ENCODE peak calls at places on chromosomes 3 and 15, in ten cellular contexts. I is neural progenitor cell, S is small intestine, X is cardiac muscle cell, E is mesenchymal stem cell, V is OCI-LY7, W is GM23248, Y is right atrium auricular region, R is WERI-Rb-1, D is brain microvascular endothelial cell. K is an unnamed sample.

GRCh38 chr15:84112025-84112424 is 123.5 kb upstream of the GOLGA6L4 start:
- DNase-seq in R (no peak), S (no peak), D (no peak), Y (no peak), X (no peak), I (no peak), V (no peak), E (peak; percentile 56), W (no peak), K (no peak)

GRCh38 chr15:40680151-40680550 is 14.8 kb upstream of the RAD51 start:
- DNase-seq in E (no peak), I (no peak), X (no peak), R (no peak), V (peak; percentile 21), S (no peak), Y (no peak), D (no peak), W (no peak), K (no peak)

GRCh38 chr15:67433495-67434099 is 87.3 kb upstream of the C15orf61 start:
- DNase-seq in V (peak; percentile 43), X (peak; percentile 37), Y (peak; percentile 65), D (peak; percentile 48), E (peak; percentile 62), W (peak; percentile 73), S (peak; percentile 57), R (peak; percentile 54), I (peak; percentile 65), K (no peak)

GRCh38 chr3:63400259-63400860 is 122.3 kb downstream of the SYNPR start:
- DNase-seq in E (no peak), W (peak; percentile 9), R (no peak), V (no peak), Y (no peak), X (no peak), D (peak; percentile 4), I (no peak), S (no peak), K (no peak)

GRCh38 chr15:90449206-90449735 is 61.2 kb downstream of the IQGAP1 start:
- DNase-seq in X (no peak), Y (no peak), R (no peak), I (no peak), E (no peak), W (peak; percentile 54), D (peak; percentile 40), S (no peak), V (no peak), K (no peak)

GRCh38 chr15:50544368-50544767 is 2.1 kb downstream of the USP50 start:
- DNase-seq in D (no peak), Y (no peak), W (no peak), V (no peak), R (no peak), S (no peak), E (peak; percentile 14), I (no peak), X (no peak), K (no peak)

GRCh38 chr3:158731938-158732855 is at the start of gene RARRES1:
- DNase-seq in S (peak; percentile 60), E (peak; percentile 75), V (no peak), R (peak; percentile 25), I (peak; percentile 81), D (peak; percentile 39), W (peak; percentile 88), X (peak; percentile 77), Y (no peak), K (no peak)

GRCh38 chr3:53890726-53891499 is 746 bp downstream of the SELENOK start:
- DNase-seq in S (peak; percentile 81), Y (no peak), I (peak; percentile 63), X (no peak), E (peak; percentile 65), W (peak; percentile 59), D (peak; percentile 34), R (peak; percentile 34), V (peak; percentile 55), K (peak; percentile 32)

GRCh38 chr3:157160652-157161480 is 919 bp upstream of the CCNL1 start:
- DNase-seq in S (peak; percentile 87), Y (peak; percentile 94), I (peak; percentile 64), W (peak; percentile 98), R (peak; percentile 66), X (peak; percentile 78), D (peak; percentile 89), V (no peak), E (peak; percentile 98), K (peak; percentile 65)

GRCh38 chr15:59247364-59247763 is 40.7 kb downstream of the LDHAL6B start:
- DNase-seq in X (peak; percentile 89), I (peak; percentile 84), R (peak; percentile 64), V (peak; percentile 88), W (peak; percentile 76), Y (no peak), D (peak; percentile 59), S (peak; percentile 79), E (peak; percentile 70), K (no peak)

GRCh38 chr3:40088527-40089170 is 220.9 kb upstream of the EIF1B start:
- DNase-seq in D (no peak), W (no peak), V (no peak), E (no peak), Y (no peak), S (no peak), R (no peak), X (no peak), I (no peak), K (no peak)

GRCh38 chr15:78193731-78194567 is 40.4 kb downstream of the ACSBG1 start:
- DNase-seq in Y (no peak), S (no peak), R (no peak), E (no peak), D (no peak), X (no peak), V (no peak), I (no peak), W (no peak), K (no peak)

GRCh38 chr3:169256027-169256426 is 407.5 kb downstream of the MECOM start:
- DNase-seq in Y (no peak), E (no peak), D (no peak), I (no peak), W (no peak), R (no peak), S (no peak), V (no peak), X (no peak), K (no peak)

GRCh38 chr3:186828340-186828739 is 14.2 kb upstream of the ADIPOQ start:
- DNase-seq in E (no peak), R (no peak), W (no peak), X (no peak), Y (no peak), S (no peak), D (no peak), I (no peak), V (no peak), K (no peak)

GRCh38 chr3:196648856-196649255 is 9.4 kb downstream of the NRROS start:
- DNase-seq in R (no peak), D (no peak), I (no peak), X (no peak), E (peak; percentile 14), S (no peak), V (no peak), W (peak; percentile 10), Y (no peak), K (no peak)

GRCh38 chr3:190718691-190719090 is 143.8 kb downstream of the GMNC start:
- DNase-seq in W (peak; percentile 80), R (no peak), Y (no peak), S (no peak), E (peak; percentile 34), D (peak; percentile 36), X (no peak), I (no peak), V (no peak), K (no peak)

GRCh38 chr3:156353535-156353934 is 201.4 kb downstream of the SSR3 start:
- DNase-seq in W (peak; percentile 24), S (no peak), D (no peak), V (no peak), E (no peak), Y (no peak), I (no peak), X (no peak), R (no peak), K (no peak)

GRCh38 chr15:40320931-40321371 is 2.5 kb upstream of the INAFM2 start:
- DNase-seq in I (peak; percentile 78), E (peak; percentile 80), S (peak; percentile 75), V (peak; percentile 79), D (peak; percentile 65), R (peak; percentile 79), X (peak; percentile 77), Y (no peak), W (peak; percentile 81), K (peak; percentile 20)

DNA sequence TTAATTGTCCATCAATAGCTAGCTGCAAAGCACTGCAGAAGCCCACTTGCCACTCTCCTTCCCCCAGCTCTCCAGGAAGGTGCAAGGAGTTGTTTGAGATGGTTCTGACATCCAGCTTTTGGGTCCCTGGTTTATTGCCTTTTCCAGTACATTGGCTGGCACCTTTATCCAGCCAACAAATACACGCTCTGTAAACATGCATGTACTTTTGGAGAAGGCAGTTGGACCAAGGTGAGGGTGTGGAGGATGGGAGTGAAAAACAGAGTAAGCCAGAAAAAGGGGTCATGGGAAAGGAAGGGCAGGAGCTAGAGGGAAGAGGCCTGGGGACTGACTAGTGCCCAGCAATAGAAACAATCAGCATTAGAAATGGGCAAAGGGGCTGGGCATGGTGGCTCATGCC is 102.7 kb downstream of the CGNL1 start:
- DNase-seq in Y (no peak), R (no peak), W (no peak), X (no peak), V (no peak), D (no peak), I (no peak), E (no peak), S (no peak), K (no peak)
- H3K36me3 ChIP-seq in Y (no peaks in the 10 kb centered on the region), R (peaks cover 3% of the 10 kb centered on the region), W (no peaks in the 10 kb centered on the region), X (peaks cover 5% of the 10 kb centered on the region), V (no peaks in the 10 kb centered on the region), D (no peaks in the 10 kb centered on the region), I (no peaks in the 10 kb centered on the region), E (no peaks in the 10 kb centered on the region), S (no peaks in the 10 kb centered on the region), K (no peaks in the 10 kb centered on the region)

DNA sequence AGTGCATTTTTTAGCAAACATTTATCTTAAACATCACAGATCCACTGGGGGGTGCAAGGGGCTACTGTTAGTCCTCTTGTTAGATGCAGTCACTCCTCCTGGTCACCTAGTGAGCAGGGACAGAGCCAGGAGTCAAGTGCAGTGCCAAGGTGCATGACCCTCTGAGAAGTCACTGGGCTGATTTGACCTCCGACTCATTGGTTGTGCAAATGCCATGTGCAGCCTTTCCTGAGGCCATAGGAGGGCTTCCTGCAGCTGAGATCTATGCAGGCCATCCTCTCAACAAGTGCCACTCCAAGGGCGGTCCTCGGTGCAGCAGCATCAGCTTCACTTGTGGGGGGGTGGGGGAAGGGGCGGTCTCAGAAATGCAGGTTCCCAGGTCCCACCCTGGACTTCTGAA is 60.2 kb downstream of the GPD1L start:
- DNase-seq in Y (no peak), V (no peak), E (no peak), D (no peak), R (no peak), W (no peak), I (no peak), X (no peak), S (no peak), K (no peak)
- H3K36me3 ChIP-seq in Y (peaks cover 61% of the 10 kb centered on the region), V (peaks cover 77% of the 10 kb centered on the region), E (peaks cover 15% of the 10 kb centered on the region), D (no peaks in the 10 kb centered on the region), R (no peaks in the 10 kb centered on the region), W (no peaks in the 10 kb centered on the region), I (peaks cover 6% of the 10 kb centered on the region), X (no peaks in the 10 kb centered on the region), S (peaks cover 17% of the 10 kb centered on the region), K (peaks cover 53% of the 10 kb centered on the region)

GRCh38 chr3:46947545-46947899 is 29.0 kb downstream of the CCDC12 start:
- DNase-seq in S (no peak), X (no peak), V (no peak), R (no peak), W (no peak), E (no peak), D (no peak), Y (no peak), I (no peak), K (no peak)
- H3K36me3 ChIP-seq in S (no peaks in the 10 kb centered on the region), X (no peaks in the 10 kb centered on the region), V (peaks cover 80% of the 10 kb centered on the region), R (peaks cover 25% of the 10 kb centered on the region), W (no peaks in the 10 kb centered on the region), E (peaks cover 31% of the 10 kb centered on the region), D (peaks cover 3% of the 10 kb centered on the region), Y (no peaks in the 10 kb centered on the region), I (no peaks in the 10 kb centered on the region), K (no peaks in the 10 kb centered on the region)

GRCh38 chr3:121491683-121492082 is 54.1 kb downstream of the POLQ start:
- DNase-seq in Y (no peak), I (no peak), W (no peak), X (no peak), E (no peak), V (no peak), R (no peak), D (no peak), S (no peak), K (no peak)
- H3K36me3 ChIP-seq in Y (no peaks in the 10 kb centered on the region), I (peaks cover 11% of the 10 kb centered on the region), W (no peaks in the 10 kb centered on the region), X (no peaks in the 10 kb centered on the region), E (peaks cover 6% of the 10 kb centered on the region), V (peaks cover 88% of the 10 kb centered on the region), R (peaks cover 21% of the 10 kb centered on the region), D (no peaks in the 10 kb centered on the region), S (no peaks in the 10 kb centered on the region), K (no peaks in the 10 kb centered on the region)